ENCODE peak calls at places on chromosome 1, in five cellular contexts. One of them, this sample, is unnamed.

GRCh38 chr1:162136760-162137537 is 67.5 kb downstream of the NOS1AP start:
- DNase-seq in activated T-helper 9 cell treated with anti-CD3 and anti-CD28 coated beads, Interleukin-2, amount 50 U/mL, for 16 hours: no peak
- DNase-seq in kidney glomerular epithelial cell: peak; percentile 77
- DNase-seq in fibroblast of the conjunctiva: peak; percentile 59
- DNase-seq in effector CD4-positive, alpha-beta T cell: no peak
- DNase-seq in this sample: peak; percentile 61

GRCh38 chr1:4176841-4177240 is 276.8 kb upstream of the C1orf174 start:
- DNase-seq in fibroblast of the conjunctiva: no peak
- DNase-seq in effector CD4-positive, alpha-beta T cell: no peak
- DNase-seq in kidney glomerular epithelial cell: no peak
- DNase-seq in activated T-helper 9 cell treated with anti-CD3 and anti-CD28 coated beads, Interleukin-2, amount 50 U/mL, for 16 hours: no peak
- DNase-seq in this sample: no peak

GRCh38 chr1:16181887-16182719 is 26.2 kb upstream of the EPHA2 start:
- DNase-seq in kidney glomerular epithelial cell: peak; percentile 90
- DNase-seq in effector CD4-positive, alpha-beta T cell: no peak
- DNase-seq in fibroblast of the conjunctiva: peak; percentile 86
- DNase-seq in activated T-helper 9 cell treated with anti-CD3 and anti-CD28 coated beads, Interleukin-2, amount 50 U/mL, for 16 hours: no peak
- DNase-seq in this sample: peak; percentile 97

GRCh38 chr1:94298861-94299260 is 61.5 kb upstream of the ARHGAP29 start:
- DNase-seq in activated T-helper 9 cell treated with anti-CD3 and anti-CD28 coated beads, Interleukin-2, amount 50 U/mL, for 16 hours: no peak
- DNase-seq in kidney glomerular epithelial cell: no peak
- DNase-seq in effector CD4-positive, alpha-beta T cell: no peak
- DNase-seq in fibroblast of the conjunctiva: peak; percentile 69
- DNase-seq in this sample: peak; percentile 74

GRCh38 chr1:192763243-192763642 is 45.6 kb upstream of the RGS2 start:
- DNase-seq in activated T-helper 9 cell treated with anti-CD3 and anti-CD28 coated beads, Interleukin-2, amount 50 U/mL, for 16 hours: no peak
- DNase-seq in fibroblast of the conjunctiva: peak; percentile 2
- DNase-seq in kidney glomerular epithelial cell: no peak
- DNase-seq in effector CD4-positive, alpha-beta T cell: no peak
- DNase-seq in this sample: no peak

GRCh38 chr1:67616394-67616985 is 68.5 kb upstream of the GADD45A start:
- DNase-seq in effector CD4-positive, alpha-beta T cell: no peak
- DNase-seq in fibroblast of the conjunctiva: no peak
- DNase-seq in activated T-helper 9 cell treated with anti-CD3 and anti-CD28 coated beads, Interleukin-2, amount 50 U/mL, for 16 hours: no peak
- DNase-seq in kidney glomerular epithelial cell: no peak
- DNase-seq in this sample: no peak

GRCh38 chr1:206883160-206883559 is 14.1 kb upstream of the IL24 start:
- DNase-seq in effector CD4-positive, alpha-beta T cell: no peak
- DNase-seq in kidney glomerular epithelial cell: no peak
- DNase-seq in activated T-helper 9 cell treated with anti-CD3 and anti-CD28 coated beads, Interleukin-2, amount 50 U/mL, for 16 hours: no peak
- DNase-seq in fibroblast of the conjunctiva: no peak
- DNase-seq in this sample: no peak

GRCh38 chr1:203306089-203306969 is 1.0 kb downstream of the BTG2 start:
- DNase-seq in fibroblast of the conjunctiva: peak; percentile 88
- DNase-seq in effector CD4-positive, alpha-beta T cell: no peak
- DNase-seq in kidney glomerular epithelial cell: peak; percentile 81
- DNase-seq in activated T-helper 9 cell treated with anti-CD3 and anti-CD28 coated beads, Interleukin-2, amount 50 U/mL, for 16 hours: no peak
- DNase-seq in this sample: peak; percentile 85

GRCh38 chr1:92934395-92935378 is 26.6 kb downstream of the DIPK1A start:
- DNase-seq in fibroblast of the conjunctiva: peak; percentile 91
- DNase-seq in kidney glomerular epithelial cell: no peak
- DNase-seq in effector CD4-positive, alpha-beta T cell: no peak
- DNase-seq in activated T-helper 9 cell treated with anti-CD3 and anti-CD28 coated beads, Interleukin-2, amount 50 U/mL, for 16 hours: no peak
- DNase-seq in this sample: peak; percentile 51

GRCh38 chr1:2528966-2529750 is 905 bp downstream of the HES5 start:
- DNase-seq in fibroblast of the conjunctiva: no peak
- DNase-seq in activated T-helper 9 cell treated with anti-CD3 and anti-CD28 coated beads, Interleukin-2, amount 50 U/mL, for 16 hours: no peak
- DNase-seq in kidney glomerular epithelial cell: no peak
- DNase-seq in effector CD4-positive, alpha-beta T cell: peak; percentile 29
- DNase-seq in this sample: peak; percentile 24

GRCh38 chr1:159468321-159468720 is 28.8 kb downstream of the OR10J1 start:
- DNase-seq in activated T-helper 9 cell treated with anti-CD3 and anti-CD28 coated beads, Interleukin-2, amount 50 U/mL, for 16 hours: no peak
- DNase-seq in fibroblast of the conjunctiva: no peak
- DNase-seq in kidney glomerular epithelial cell: no peak
- DNase-seq in effector CD4-positive, alpha-beta T cell: no peak
- DNase-seq in this sample: no peak